ENCODE peak calls at places on chromosome 20, in nine cellular contexts. One of them, this sample, is unnamed.

GRCh38 chr20:36885355-36885754 is 9.4 kb downstream of the TLDC2 start:
- DNase-seq in activated CD8-positive, alpha-beta memory T cell treated with anti-CD3 and anti-CD28 coated beads, Interleukin-2, amount 50 U/mL, for 48 hours: no peak
- DNase-seq in HT1080: no peak
- DNase-seq in prostate gland: no peak
- DNase-seq in NCI-H345: no peak
- DNase-seq in M059J: peak; percentile 57
- DNase-seq in stimulated activated CD4-positive, alpha-beta T cell treated with anti-CD3 and anti-CD28 coated beads, TNF-alpha, amount 100 ng/mL, for 4 hours: no peak
- DNase-seq in GM13976: no peak
- DNase-seq in NCI-H510A treated with DMSO at 0.1 percent for 48 hours: no peak
- DNase-seq in this sample: no peak

GRCh38 chr20:50969912-50970311 is 11.3 kb downstream of the MOCS3 start:
- DNase-seq in NCI-H345: no peak
- DNase-seq in activated CD8-positive, alpha-beta memory T cell treated with anti-CD3 and anti-CD28 coated beads, Interleukin-2, amount 50 U/mL, for 48 hours: no peak
- DNase-seq in HT1080: no peak
- DNase-seq in prostate gland: no peak
- DNase-seq in GM13976: no peak
- DNase-seq in stimulated activated CD4-positive, alpha-beta T cell treated with anti-CD3 and anti-CD28 coated beads, TNF-alpha, amount 100 ng/mL, for 4 hours: no peak
- DNase-seq in M059J: no peak
- DNase-seq in NCI-H510A treated with DMSO at 0.1 percent for 48 hours: no peak
- DNase-seq in this sample: no peak

GRCh38 chr20:41268917-41269652 is 48.4 kb downstream of the ZHX3 start:
- DNase-seq in M059J: no peak
- DNase-seq in NCI-H510A treated with DMSO at 0.1 percent for 48 hours: no peak
- DNase-seq in NCI-H345: no peak
- DNase-seq in stimulated activated CD4-positive, alpha-beta T cell treated with anti-CD3 and anti-CD28 coated beads, TNF-alpha, amount 100 ng/mL, for 4 hours: no peak
- DNase-seq in GM13976: no peak
- DNase-seq in prostate gland: no peak
- DNase-seq in HT1080: no peak
- DNase-seq in activated CD8-positive, alpha-beta memory T cell treated with anti-CD3 and anti-CD28 coated beads, Interleukin-2, amount 50 U/mL, for 48 hours: no peak
- DNase-seq in this sample: no peak

GRCh38 chr20:20404546-20405092 is 36.7 kb downstream of the INSM1 start:
- DNase-seq in NCI-H510A treated with DMSO at 0.1 percent for 48 hours: no peak
- DNase-seq in M059J: no peak
- DNase-seq in activated CD8-positive, alpha-beta memory T cell treated with anti-CD3 and anti-CD28 coated beads, Interleukin-2, amount 50 U/mL, for 48 hours: no peak
- DNase-seq in NCI-H345: no peak
- DNase-seq in prostate gland: no peak
- DNase-seq in HT1080: no peak
- DNase-seq in stimulated activated CD4-positive, alpha-beta T cell treated with anti-CD3 and anti-CD28 coated beads, TNF-alpha, amount 100 ng/mL, for 4 hours: no peak
- DNase-seq in GM13976: no peak
- DNase-seq in this sample: no peak

GRCh38 chr20:37345339-37346231 is at the start of gene SRC:
- DNase-seq in NCI-H345: peak; percentile 45
- DNase-seq in GM13976: peak; percentile 84
- DNase-seq in activated CD8-positive, alpha-beta memory T cell treated with anti-CD3 and anti-CD28 coated beads, Interleukin-2, amount 50 U/mL, for 48 hours: peak; percentile 68
- DNase-seq in M059J: peak; percentile 78
- DNase-seq in NCI-H510A treated with DMSO at 0.1 percent for 48 hours: peak; percentile 76
- DNase-seq in stimulated activated CD4-positive, alpha-beta T cell treated with anti-CD3 and anti-CD28 coated beads, TNF-alpha, amount 100 ng/mL, for 4 hours: peak; percentile 29
- DNase-seq in HT1080: peak; percentile 67
- DNase-seq in prostate gland: peak; percentile 84
- DNase-seq in this sample: no peak

GRCh38 chr20:50728981-50729874 is 2.2 kb upstream of the PARD6B start:
- DNase-seq in NCI-H345: no peak
- DNase-seq in prostate gland: peak; percentile 60
- DNase-seq in HT1080: no peak
- DNase-seq in GM13976: no peak
- DNase-seq in stimulated activated CD4-positive, alpha-beta T cell treated with anti-CD3 and anti-CD28 coated beads, TNF-alpha, amount 100 ng/mL, for 4 hours: no peak
- DNase-seq in NCI-H510A treated with DMSO at 0.1 percent for 48 hours: peak; percentile 55
- DNase-seq in activated CD8-positive, alpha-beta memory T cell treated with anti-CD3 and anti-CD28 coated beads, Interleukin-2, amount 50 U/mL, for 48 hours: no peak
- DNase-seq in M059J: peak; percentile 48
- DNase-seq in this sample: no peak

GRCh38 chr20:4046926-4047325 is 31.6 kb upstream of the RNF24 start:
- DNase-seq in HT1080: no peak
- DNase-seq in prostate gland: no peak
- DNase-seq in activated CD8-positive, alpha-beta memory T cell treated with anti-CD3 and anti-CD28 coated beads, Interleukin-2, amount 50 U/mL, for 48 hours: peak; percentile 7
- DNase-seq in stimulated activated CD4-positive, alpha-beta T cell treated with anti-CD3 and anti-CD28 coated beads, TNF-alpha, amount 100 ng/mL, for 4 hours: no peak
- DNase-seq in NCI-H510A treated with DMSO at 0.1 percent for 48 hours: no peak
- DNase-seq in GM13976: no peak
- DNase-seq in NCI-H345: no peak
- DNase-seq in M059J: no peak
- DNase-seq in this sample: no peak

GRCh38 chr20:32155017-32155965 is 45.8 kb downstream of the TM9SF4 start:
- DNase-seq in GM13976: peak; percentile 60
- DNase-seq in HT1080: peak; percentile 87
- DNase-seq in M059J: peak; percentile 98
- DNase-seq in stimulated activated CD4-positive, alpha-beta T cell treated with anti-CD3 and anti-CD28 coated beads, TNF-alpha, amount 100 ng/mL, for 4 hours: no peak
- DNase-seq in prostate gland: peak; percentile 29
- DNase-seq in NCI-H510A treated with DMSO at 0.1 percent for 48 hours: peak; percentile 33
- DNase-seq in NCI-H345: peak; percentile 25
- DNase-seq in activated CD8-positive, alpha-beta memory T cell treated with anti-CD3 and anti-CD28 coated beads, Interleukin-2, amount 50 U/mL, for 48 hours: no peak
- DNase-seq in this sample: no peak

GRCh38 chr20:16366548-16366947 is 206.7 kb downstream of the KIF16B start:
- DNase-seq in HT1080: no peak
- DNase-seq in M059J: no peak
- DNase-seq in NCI-H510A treated with DMSO at 0.1 percent for 48 hours: no peak
- DNase-seq in GM13976: no peak
- DNase-seq in NCI-H345: no peak
- DNase-seq in activated CD8-positive, alpha-beta memory T cell treated with anti-CD3 and anti-CD28 coated beads, Interleukin-2, amount 50 U/mL, for 48 hours: no peak
- DNase-seq in stimulated activated CD4-positive, alpha-beta T cell treated with anti-CD3 and anti-CD28 coated beads, TNF-alpha, amount 100 ng/mL, for 4 hours: no peak
- DNase-seq in prostate gland: no peak
- DNase-seq in this sample: no peak

GRCh38 chr20:44610313-44610965 is 28.1 kb downstream of the PKIG start:
- DNase-seq in M059J: no peak
- DNase-seq in GM13976: no peak
- DNase-seq in stimulated activated CD4-positive, alpha-beta T cell treated with anti-CD3 and anti-CD28 coated beads, TNF-alpha, amount 100 ng/mL, for 4 hours: no peak
- DNase-seq in prostate gland: no peak
- DNase-seq in activated CD8-positive, alpha-beta memory T cell treated with anti-CD3 and anti-CD28 coated beads, Interleukin-2, amount 50 U/mL, for 48 hours: no peak
- DNase-seq in HT1080: no peak
- DNase-seq in NCI-H510A treated with DMSO at 0.1 percent for 48 hours: no peak
- DNase-seq in NCI-H345: no peak
- DNase-seq in this sample: peak; percentile 14

GRCh38 chr20:35991142-35991771 is 22.9 kb downstream of the CNBD2 start:
- DNase-seq in NCI-H345: no peak
- DNase-seq in HT1080: peak; percentile 42
- DNase-seq in stimulated activated CD4-positive, alpha-beta T cell treated with anti-CD3 and anti-CD28 coated beads, TNF-alpha, amount 100 ng/mL, for 4 hours: no peak
- DNase-seq in M059J: peak; percentile 54
- DNase-seq in activated CD8-positive, alpha-beta memory T cell treated with anti-CD3 and anti-CD28 coated beads, Interleukin-2, amount 50 U/mL, for 48 hours: no peak
- DNase-seq in prostate gland: peak; percentile 60
- DNase-seq in NCI-H510A treated with DMSO at 0.1 percent for 48 hours: peak; percentile 7
- DNase-seq in GM13976: no peak
- DNase-seq in this sample: no peak

GRCh38 chr20:40770564-40771307 is 81.7 kb upstream of the MAFB start:
- DNase-seq in NCI-H510A treated with DMSO at 0.1 percent for 48 hours: no peak
- DNase-seq in HT1080: no peak
- DNase-seq in GM13976: no peak
- DNase-seq in stimulated activated CD4-positive, alpha-beta T cell treated with anti-CD3 and anti-CD28 coated beads, TNF-alpha, amount 100 ng/mL, for 4 hours: no peak
- DNase-seq in prostate gland: no peak
- DNase-seq in NCI-H345: no peak
- DNase-seq in activated CD8-positive, alpha-beta memory T cell treated with anti-CD3 and anti-CD28 coated beads, Interleukin-2, amount 50 U/mL, for 48 hours: no peak
- DNase-seq in M059J: no peak
- DNase-seq in this sample: no peak

GRCh38 chr20:24958506-24959385 is 9.7 kb downstream of the CST7 start:
- DNase-seq in prostate gland: no peak
- DNase-seq in M059J: no peak
- DNase-seq in NCI-H345: no peak
- DNase-seq in NCI-H510A treated with DMSO at 0.1 percent for 48 hours: no peak
- DNase-seq in GM13976: no peak
- DNase-seq in activated CD8-positive, alpha-beta memory T cell treated with anti-CD3 and anti-CD28 coated beads, Interleukin-2, amount 50 U/mL, for 48 hours: peak; percentile 47
- DNase-seq in HT1080: no peak
- DNase-seq in stimulated activated CD4-positive, alpha-beta T cell treated with anti-CD3 and anti-CD28 coated beads, TNF-alpha, amount 100 ng/mL, for 4 hours: no peak
- DNase-seq in this sample: no peak

GRCh38 chr20:44384423-44385027 is 29.0 kb downstream of the HNF4A start:
- DNase-seq in GM13976: peak; percentile 70
- DNase-seq in activated CD8-positive, alpha-beta memory T cell treated with anti-CD3 and anti-CD28 coated beads, Interleukin-2, amount 50 U/mL, for 48 hours: peak; percentile 95
- DNase-seq in NCI-H345: peak; percentile 83
- DNase-seq in NCI-H510A treated with DMSO at 0.1 percent for 48 hours: peak; percentile 79
- DNase-seq in stimulated activated CD4-positive, alpha-beta T cell treated with anti-CD3 and anti-CD28 coated beads, TNF-alpha, amount 100 ng/mL, for 4 hours: peak; percentile 80
- DNase-seq in M059J: peak; percentile 70
- DNase-seq in HT1080: peak; percentile 33
- DNase-seq in prostate gland: peak; percentile 60
- DNase-seq in this sample: peak; percentile 59

GRCh38 chr20:59063358-59064213 is 21.0 kb upstream of the PRELID3B start:
- DNase-seq in NCI-H510A treated with DMSO at 0.1 percent for 48 hours: no peak
- DNase-seq in GM13976: no peak
- DNase-seq in prostate gland: no peak
- DNase-seq in HT1080: peak; percentile 77
- DNase-seq in M059J: peak; percentile 75
- DNase-seq in NCI-H345: peak; percentile 23
- DNase-seq in stimulated activated CD4-positive, alpha-beta T cell treated with anti-CD3 and anti-CD28 coated beads, TNF-alpha, amount 100 ng/mL, for 4 hours: no peak
- DNase-seq in activated CD8-positive, alpha-beta memory T cell treated with anti-CD3 and anti-CD28 coated beads, Interleukin-2, amount 50 U/mL, for 48 hours: no peak
- DNase-seq in this sample: no peak

GRCh38 chr20:7272512-7272911 is 505.0 kb downstream of the BMP2 start:
- DNase-seq in activated CD8-positive, alpha-beta memory T cell treated with anti-CD3 and anti-CD28 coated beads, Interleukin-2, amount 50 U/mL, for 48 hours: no peak
- DNase-seq in HT1080: no peak
- DNase-seq in NCI-H510A treated with DMSO at 0.1 percent for 48 hours: no peak
- DNase-seq in M059J: no peak
- DNase-seq in stimulated activated CD4-positive, alpha-beta T cell treated with anti-CD3 and anti-CD28 coated beads, TNF-alpha, amount 100 ng/mL, for 4 hours: no peak
- DNase-seq in GM13976: no peak
- DNase-seq in NCI-H345: peak; percentile 41
- DNase-seq in prostate gland: no peak
- DNase-seq in this sample: no peak

GRCh38 chr20:33893314-33893713 is 82.2 kb downstream of the CHMP4B start:
- DNase-seq in stimulated activated CD4-positive, alpha-beta T cell treated with anti-CD3 and anti-CD28 coated beads, TNF-alpha, amount 100 ng/mL, for 4 hours: no peak
- DNase-seq in HT1080: peak; percentile 41
- DNase-seq in activated CD8-positive, alpha-beta memory T cell treated with anti-CD3 and anti-CD28 coated beads, Interleukin-2, amount 50 U/mL, for 48 hours: no peak
- DNase-seq in M059J: peak; percentile 61
- DNase-seq in NCI-H345: no peak
- DNase-seq in prostate gland: no peak
- DNase-seq in GM13976: no peak
- DNase-seq in NCI-H510A treated with DMSO at 0.1 percent for 48 hours: no peak
- DNase-seq in this sample: no peak

GRCh38 chr20:19427913-19428800 is 215.7 kb downstream of the SLC24A3 start:
- DNase-seq in M059J: peak; percentile 29
- DNase-seq in stimulated activated CD4-positive, alpha-beta T cell treated with anti-CD3 and anti-CD28 coated beads, TNF-alpha, amount 100 ng/mL, for 4 hours: no peak
- DNase-seq in NCI-H510A treated with DMSO at 0.1 percent for 48 hours: no peak
- DNase-seq in activated CD8-positive, alpha-beta memory T cell treated with anti-CD3 and anti-CD28 coated beads, Interleukin-2, amount 50 U/mL, for 48 hours: no peak
- DNase-seq in HT1080: no peak
- DNase-seq in NCI-H345: no peak
- DNase-seq in prostate gland: no peak
- DNase-seq in GM13976: no peak
- DNase-seq in this sample: no peak

GRCh38 chr20:2889209-2889608 is 15.9 kb downstream of the PTPRA start:
- DNase-seq in NCI-H345: no peak
- DNase-seq in NCI-H510A treated with DMSO at 0.1 percent for 48 hours: no peak
- DNase-seq in prostate gland: no peak
- DNase-seq in GM13976: no peak
- DNase-seq in HT1080: no peak
- DNase-seq in activated CD8-positive, alpha-beta memory T cell treated with anti-CD3 and anti-CD28 coated beads, Interleukin-2, amount 50 U/mL, for 48 hours: no peak
- DNase-seq in stimulated activated CD4-positive, alpha-beta T cell treated with anti-CD3 and anti-CD28 coated beads, TNF-alpha, amount 100 ng/mL, for 4 hours: no peak
- DNase-seq in M059J: no peak
- DNase-seq in this sample: no peak

GRCh38 chr20:33423141-33423834 is 20.3 kb downstream of the SNTA1 start:
- DNase-seq in M059J: peak; percentile 83
- DNase-seq in HT1080: peak; percentile 79
- DNase-seq in stimulated activated CD4-positive, alpha-beta T cell treated with anti-CD3 and anti-CD28 coated beads, TNF-alpha, amount 100 ng/mL, for 4 hours: no peak
- DNase-seq in prostate gland: no peak
- DNase-seq in GM13976: no peak
- DNase-seq in NCI-H345: no peak
- DNase-seq in activated CD8-positive, alpha-beta memory T cell treated with anti-CD3 and anti-CD28 coated beads, Interleukin-2, amount 50 U/mL, for 48 hours: no peak
- DNase-seq in NCI-H510A treated with DMSO at 0.1 percent for 48 hours: no peak
- DNase-seq in this sample: peak; percentile 8

GRCh38 chr20:32991386-32991785 is 12.8 kb downstream of the SUN5 start:
- DNase-seq in prostate gland: no peak
- DNase-seq in NCI-H345: no peak
- DNase-seq in M059J: no peak
- DNase-seq in GM13976: no peak
- DNase-seq in HT1080: no peak
- DNase-seq in NCI-H510A treated with DMSO at 0.1 percent for 48 hours: no peak
- DNase-seq in activated CD8-positive, alpha-beta memory T cell treated with anti-CD3 and anti-CD28 coated beads, Interleukin-2, amount 50 U/mL, for 48 hours: no peak
- DNase-seq in stimulated activated CD4-positive, alpha-beta T cell treated with anti-CD3 and anti-CD28 coated beads, TNF-alpha, amount 100 ng/mL, for 4 hours: no peak
- DNase-seq in this sample: no peak

GRCh38 chr20:5509803-5510202 is 193.0 kb upstream of the PROKR2 start:
- DNase-seq in GM13976: no peak
- DNase-seq in stimulated activated CD4-positive, alpha-beta T cell treated with anti-CD3 and anti-CD28 coated beads, TNF-alpha, amount 100 ng/mL, for 4 hours: no peak
- DNase-seq in prostate gland: no peak
- DNase-seq in HT1080: no peak
- DNase-seq in NCI-H510A treated with DMSO at 0.1 percent for 48 hours: no peak
- DNase-seq in M059J: no peak
- DNase-seq in NCI-H345: no peak
- DNase-seq in activated CD8-positive, alpha-beta memory T cell treated with anti-CD3 and anti-CD28 coated beads, Interleukin-2, amount 50 U/mL, for 48 hours: no peak
- DNase-seq in this sample: no peak

GRCh38 chr20:2302369-2302768 is 6.6 kb downstream of the TGM3 start:
- DNase-seq in stimulated activated CD4-positive, alpha-beta T cell treated with anti-CD3 and anti-CD28 coated beads, TNF-alpha, amount 100 ng/mL, for 4 hours: no peak
- DNase-seq in GM13976: no peak
- DNase-seq in NCI-H510A treated with DMSO at 0.1 percent for 48 hours: no peak
- DNase-seq in prostate gland: no peak
- DNase-seq in M059J: no peak
- DNase-seq in activated CD8-positive, alpha-beta memory T cell treated with anti-CD3 and anti-CD28 coated beads, Interleukin-2, amount 50 U/mL, for 48 hours: no peak
- DNase-seq in HT1080: no peak
- DNase-seq in NCI-H345: no peak
- DNase-seq in this sample: no peak

GRCh38 chr20:32537657-32538525 is 47.2 kb downstream of the NOL4L start:
- DNase-seq in HT1080: no peak
- DNase-seq in M059J: no peak
- DNase-seq in NCI-H345: no peak
- DNase-seq in prostate gland: no peak
- DNase-seq in NCI-H510A treated with DMSO at 0.1 percent for 48 hours: peak; percentile 22
- DNase-seq in stimulated activated CD4-positive, alpha-beta T cell treated with anti-CD3 and anti-CD28 coated beads, TNF-alpha, amount 100 ng/mL, for 4 hours: no peak
- DNase-seq in activated CD8-positive, alpha-beta memory T cell treated with anti-CD3 and anti-CD28 coated beads, Interleukin-2, amount 50 U/mL, for 48 hours: no peak
- DNase-seq in GM13976: no peak
- DNase-seq in this sample: no peak

GRCh38 chr20:54431545-54431944 is 43.8 kb upstream of the DOK5 start:
- DNase-seq in NCI-H510A treated with DMSO at 0.1 percent for 48 hours: no peak
- DNase-seq in prostate gland: no peak
- DNase-seq in GM13976: no peak
- DNase-seq in M059J: peak; percentile 25
- DNase-seq in stimulated activated CD4-positive, alpha-beta T cell treated with anti-CD3 and anti-CD28 coated beads, TNF-alpha, amount 100 ng/mL, for 4 hours: no peak
- DNase-seq in NCI-H345: peak; percentile 36
- DNase-seq in activated CD8-positive, alpha-beta memory T cell treated with anti-CD3 and anti-CD28 coated beads, Interleukin-2, amount 50 U/mL, for 48 hours: no peak
- DNase-seq in HT1080: no peak
- DNase-seq in this sample: no peak

GRCh38 chr20:35005463-35005961 is 49.8 kb downstream of the MYH7B start:
- DNase-seq in prostate gland: no peak
- DNase-seq in HT1080: no peak
- DNase-seq in NCI-H510A treated with DMSO at 0.1 percent for 48 hours: no peak
- DNase-seq in NCI-H345: no peak
- DNase-seq in GM13976: no peak
- DNase-seq in activated CD8-positive, alpha-beta memory T cell treated with anti-CD3 and anti-CD28 coated beads, Interleukin-2, amount 50 U/mL, for 48 hours: no peak
- DNase-seq in M059J: no peak
- DNase-seq in stimulated activated CD4-positive, alpha-beta T cell treated with anti-CD3 and anti-CD28 coated beads, TNF-alpha, amount 100 ng/mL, for 4 hours: no peak
- DNase-seq in this sample: no peak

GRCh38 chr20:41373384-41373783 is 6.8 kb upstream of the EMILIN3 start:
- DNase-seq in NCI-H510A treated with DMSO at 0.1 percent for 48 hours: no peak
- DNase-seq in prostate gland: no peak
- DNase-seq in NCI-H345: peak; percentile 43
- DNase-seq in activated CD8-positive, alpha-beta memory T cell treated with anti-CD3 and anti-CD28 coated beads, Interleukin-2, amount 50 U/mL, for 48 hours: no peak
- DNase-seq in stimulated activated CD4-positive, alpha-beta T cell treated with anti-CD3 and anti-CD28 coated beads, TNF-alpha, amount 100 ng/mL, for 4 hours: no peak
- DNase-seq in GM13976: no peak
- DNase-seq in HT1080: no peak
- DNase-seq in M059J: no peak
- DNase-seq in this sample: no peak

GRCh38 chr20:1761116-1761515 is 103.5 kb upstream of the SIRPG start:
- DNase-seq in NCI-H510A treated with DMSO at 0.1 percent for 48 hours: no peak
- DNase-seq in HT1080: peak; percentile 82
- DNase-seq in M059J: peak; percentile 91
- DNase-seq in stimulated activated CD4-positive, alpha-beta T cell treated with anti-CD3 and anti-CD28 coated beads, TNF-alpha, amount 100 ng/mL, for 4 hours: no peak
- DNase-seq in NCI-H345: no peak
- DNase-seq in GM13976: no peak
- DNase-seq in prostate gland: no peak
- DNase-seq in activated CD8-positive, alpha-beta memory T cell treated with anti-CD3 and anti-CD28 coated beads, Interleukin-2, amount 50 U/mL, for 48 hours: no peak
- DNase-seq in this sample: no peak

GRCh38 chr20:49658508-49658907 is 55.2 kb downstream of the B4GALT5 start:
- DNase-seq in prostate gland: no peak
- DNase-seq in NCI-H510A treated with DMSO at 0.1 percent for 48 hours: peak; percentile 58
- DNase-seq in HT1080: no peak
- DNase-seq in M059J: no peak
- DNase-seq in GM13976: no peak
- DNase-seq in stimulated activated CD4-positive, alpha-beta T cell treated with anti-CD3 and anti-CD28 coated beads, TNF-alpha, amount 100 ng/mL, for 4 hours: no peak
- DNase-seq in activated CD8-positive, alpha-beta memory T cell treated with anti-CD3 and anti-CD28 coated beads, Interleukin-2, amount 50 U/mL, for 48 hours: no peak
- DNase-seq in NCI-H345: no peak
- DNase-seq in this sample: no peak

GRCh38 chr20:37535443-37536132 is 7.9 kb upstream of the BLCAP start:
- DNase-seq in M059J: no peak
- DNase-seq in GM13976: no peak
- DNase-seq in stimulated activated CD4-positive, alpha-beta T cell treated with anti-CD3 and anti-CD28 coated beads, TNF-alpha, amount 100 ng/mL, for 4 hours: no peak
- DNase-seq in NCI-H345: no peak
- DNase-seq in activated CD8-positive, alpha-beta memory T cell treated with anti-CD3 and anti-CD28 coated beads, Interleukin-2, amount 50 U/mL, for 48 hours: no peak
- DNase-seq in HT1080: no peak
- DNase-seq in prostate gland: no peak
- DNase-seq in NCI-H510A treated with DMSO at 0.1 percent for 48 hours: no peak
- DNase-seq in this sample: no peak

GRCh38 chr20:44689809-44690208 is 25.4 kb upstream of the CCN5 start:
- DNase-seq in prostate gland: no peak
- DNase-seq in stimulated activated CD4-positive, alpha-beta T cell treated with anti-CD3 and anti-CD28 coated beads, TNF-alpha, amount 100 ng/mL, for 4 hours: no peak
- DNase-seq in M059J: no peak
- DNase-seq in NCI-H510A treated with DMSO at 0.1 percent for 48 hours: no peak
- DNase-seq in HT1080: no peak
- DNase-seq in activated CD8-positive, alpha-beta memory T cell treated with anti-CD3 and anti-CD28 coated beads, Interleukin-2, amount 50 U/mL, for 48 hours: no peak
- DNase-seq in NCI-H345: no peak
- DNase-seq in GM13976: no peak
- DNase-seq in this sample: no peak